ENCODE peak calls at places on chromosomes 1 and 21, in four cellular contexts. G is A549, I is K562, E is HepG2. C is an unnamed sample.

GRCh38 chr1:7893529-7894180 is 40.8 kb upstream of the UTS2 start:
- DNase-seq in G (peak), I (no peak), E (no peak), C (no peak)

GRCh38 chr1:76939107-76939816 is 72.0 kb downstream of the ST6GALNAC5 start:
- DNase-seq in G (no peak), I (no peak), E (no peak), C (no peak)

GRCh38 chr1:153677718-153678518 is 570 bp upstream of the NPR1 start:
- DNase-seq in G (peak), I (peak), E (no peak), C (peak)

GRCh38 chr1:240232548-240232947 is 140.9 kb downstream of the FMN2 start:
- DNase-seq in G (no peak), I (no peak), E (no peak), C (no peak)

GRCh38 chr1:92924501-92924900 is 36.8 kb downstream of the DIPK1A start:
- DNase-seq in G (peak), I (peak), E (no peak), C (no peak)

GRCh38 chr1:182317489-182318180 is 74.0 kb downstream of the GLUL start:
- DNase-seq in G (no peak), I (no peak), E (no peak), C (no peak)

GRCh38 chr21:15706686-15707085 is 23.1 kb upstream of the USP25 start:
- DNase-seq in G (peak), I (no peak), E (no peak), C (no peak)

GRCh38 chr1:61420243-61420642 is 304.7 kb downstream of the TM2D1 start:
- DNase-seq in G (no peak), I (no peak), E (no peak), C (no peak)

GRCh38 chr1:46020005-46020404 is 112.4 kb downstream of the PIK3R3 start:
- DNase-seq in G (no peak), I (no peak), E (no peak), C (no peak)

GRCh38 chr1:119286587-119287181 is 81.9 kb upstream of the HAO2 start:
- DNase-seq in G (peak), I (peak), E (peak), C (peak)

DNA sequence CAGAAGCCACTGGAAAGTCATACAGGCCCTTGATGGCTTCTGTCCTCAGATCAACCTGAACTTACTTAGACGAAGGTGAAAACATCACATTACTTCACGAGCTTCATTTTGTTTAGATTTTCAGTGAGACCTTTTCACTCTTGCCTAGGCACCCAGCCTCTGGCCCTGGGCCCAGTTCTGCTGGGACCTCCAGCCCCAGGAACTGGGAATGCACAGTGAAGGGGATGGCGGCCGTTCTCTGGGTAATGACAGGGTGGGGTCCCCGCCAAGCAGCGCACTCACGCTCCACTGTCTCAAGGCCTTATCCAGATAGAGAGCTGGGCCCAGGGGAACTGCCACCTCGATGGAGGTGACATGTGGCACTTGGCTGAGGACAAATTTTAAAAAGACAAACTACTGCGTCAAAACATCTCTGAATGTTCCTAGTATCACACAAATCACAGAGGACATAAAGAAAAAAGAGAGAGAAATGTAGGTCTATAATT is 54.8 kb downstream of the NPHP4 start:
- DNase-seq in G (no peak), I (no peak), E (no peak), C (peak)
- TF ChIP-seq MAFK in G (no peak), I (no peak), E (no peak), C (no peak)

GRCh38 chr21:27300770-27301169 is 333.9 kb upstream of the ADAMTS5 start:
- DNase-seq in G (no peak), I (no peak), E (no peak), C (no peak)

GRCh38 chr21:27292851-27293638 is 326.2 kb upstream of the ADAMTS5 start:
- DNase-seq in G (no peak), I (no peak), E (no peak), C (no peak)

GRCh38 chr21:27301216-27301615 is 334.3 kb upstream of the ADAMTS5 start:
- DNase-seq in G (no peak), I (no peak), E (no peak), C (no peak)

DNA sequence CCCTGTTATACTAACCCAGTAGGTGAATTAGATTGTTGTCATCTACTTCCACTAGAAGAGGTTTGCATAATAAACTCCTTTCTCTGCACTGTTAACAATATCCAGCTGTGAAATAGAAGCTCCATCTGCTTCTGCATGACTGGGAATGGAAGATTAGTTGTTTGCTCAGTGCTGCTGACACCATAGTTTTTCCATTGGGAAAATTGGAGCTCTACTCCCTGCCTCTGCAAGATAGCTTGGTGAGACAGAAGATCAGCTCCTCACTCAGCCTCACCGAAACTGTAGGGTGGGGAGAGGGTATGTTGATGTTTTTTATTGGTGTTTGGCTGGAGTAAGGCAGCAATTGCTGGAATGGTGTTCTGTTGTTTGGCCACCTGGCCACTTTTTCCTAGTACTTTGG is 331.6 kb upstream of the ADAMTS5 start:
- DNase-seq in G (no peak), I (no peak), E (no peak), C (no peak)
- TF ChIP-seq RNF2 in G (no peak), I (no peak), E (no peak), C (no peak)

GRCh38 chr1:243595527-243596206 is 254.4 kb downstream of the AKT3 start:
- DNase-seq in G (no peak), I (no peak), E (no peak), C (no peak)

GRCh38 chr1:243597383-243597782 is 252.7 kb downstream of the AKT3 start:
- DNase-seq in G (no peak), I (no peak), E (no peak), C (no peak)

GRCh38 chr1:243594455-243594854 is 255.6 kb downstream of the AKT3 start:
- DNase-seq in G (no peak), I (no peak), E (no peak), C (no peak)

GRCh38 chr1:243598433-243598832 is 251.6 kb downstream of the AKT3 start:
- DNase-seq in G (peak), I (no peak), E (no peak), C (no peak)

GRCh38 chr1:243596441-243597183 is 253.4 kb downstream of the AKT3 start:
- DNase-seq in G (no peak), I (no peak), E (no peak), C (no peak)
- TF ChIP-seq HDAC2 in G (no peak), I (no peak), E (no peak), C (no peak)

GRCh38 chr1:19287436-19288185 is 959 bp downstream of the AKR7A3 start:
- DNase-seq in G (no peak), I (no peak), E (no peak), C (no peak)
- TF ChIP-seq MAFK in G (no peak), I (no peak), E (no peak), C (no peak)

GRCh38 chr21:39181205-39181818 is 1.9 kb downstream of the PSMG1 start:
- DNase-seq in G (no peak), I (no peak), E (no peak), C (no peak)

GRCh38 chr21:39180429-39181019 is 2.7 kb downstream of the PSMG1 start:
- DNase-seq in G (peak), I (no peak), E (no peak), C (no peak)

GRCh38 chr21:39182484-39183271 is 573 bp downstream of the PSMG1 start:
- DNase-seq in G (peak), I (peak), E (no peak), C (no peak)

GRCh38 chr21:39183272-39184049 is at the start of gene PSMG1:
- DNase-seq in G (peak), I (peak), E (peak), C (peak)

GRCh38 chr21:39182016-39182415 is 1.2 kb downstream of the PSMG1 start:
- DNase-seq in G (no peak), I (no peak), E (no peak), C (no peak)
- TF ChIP-seq RNF2 in G (no peak), I (no peak), E (no peak), C (no peak)

DNA sequence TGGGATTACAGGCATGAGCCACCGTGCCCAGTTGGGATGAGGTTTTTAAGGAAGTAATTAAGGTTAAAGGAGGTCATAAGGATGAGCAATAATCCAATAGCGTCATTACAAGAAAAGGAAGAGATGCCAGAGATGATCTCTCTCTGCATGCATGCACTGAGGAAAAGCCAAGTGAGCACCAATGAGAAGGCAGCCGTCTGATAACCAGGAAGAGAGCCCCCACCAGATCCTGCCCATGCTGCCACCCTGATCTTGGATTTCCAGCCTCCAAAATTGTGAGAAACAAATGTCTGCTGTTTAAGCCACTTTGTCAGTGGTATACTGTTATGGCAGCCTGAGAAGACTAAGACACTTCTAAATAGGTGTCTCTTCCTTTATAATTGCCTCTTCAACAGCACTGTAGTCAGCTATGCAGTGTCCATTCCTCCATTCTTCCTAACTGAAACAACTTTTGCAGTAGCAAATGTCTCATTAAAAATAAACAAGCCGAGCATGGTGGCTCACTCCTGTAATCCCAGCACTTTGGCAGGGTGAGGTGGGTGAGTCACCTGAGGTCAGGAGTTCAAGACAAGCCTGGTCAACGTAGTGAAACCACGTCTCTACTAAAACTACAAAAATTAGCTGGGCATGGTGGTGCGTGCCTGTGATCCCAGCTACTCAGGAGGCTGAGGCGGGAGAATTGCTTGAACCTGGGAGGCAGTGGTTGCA is 216.2 kb upstream of the RUNX1 start:
- DNase-seq in G (peak), I (no peak), E (no peak), C (no peak)
- TF ChIP-seq HDAC2 in G (no peak), I (no peak), E (no peak), C (no peak)

GRCh38 chr1:17723684-17724083 is 31.4 kb upstream of the ACTL8 start:
- DNase-seq in G (no peak), I (no peak), E (no peak), C (no peak)
- TF ChIP-seq MAFK in G (no peak), I (no peak), E (no peak), C (no peak)

DNA sequence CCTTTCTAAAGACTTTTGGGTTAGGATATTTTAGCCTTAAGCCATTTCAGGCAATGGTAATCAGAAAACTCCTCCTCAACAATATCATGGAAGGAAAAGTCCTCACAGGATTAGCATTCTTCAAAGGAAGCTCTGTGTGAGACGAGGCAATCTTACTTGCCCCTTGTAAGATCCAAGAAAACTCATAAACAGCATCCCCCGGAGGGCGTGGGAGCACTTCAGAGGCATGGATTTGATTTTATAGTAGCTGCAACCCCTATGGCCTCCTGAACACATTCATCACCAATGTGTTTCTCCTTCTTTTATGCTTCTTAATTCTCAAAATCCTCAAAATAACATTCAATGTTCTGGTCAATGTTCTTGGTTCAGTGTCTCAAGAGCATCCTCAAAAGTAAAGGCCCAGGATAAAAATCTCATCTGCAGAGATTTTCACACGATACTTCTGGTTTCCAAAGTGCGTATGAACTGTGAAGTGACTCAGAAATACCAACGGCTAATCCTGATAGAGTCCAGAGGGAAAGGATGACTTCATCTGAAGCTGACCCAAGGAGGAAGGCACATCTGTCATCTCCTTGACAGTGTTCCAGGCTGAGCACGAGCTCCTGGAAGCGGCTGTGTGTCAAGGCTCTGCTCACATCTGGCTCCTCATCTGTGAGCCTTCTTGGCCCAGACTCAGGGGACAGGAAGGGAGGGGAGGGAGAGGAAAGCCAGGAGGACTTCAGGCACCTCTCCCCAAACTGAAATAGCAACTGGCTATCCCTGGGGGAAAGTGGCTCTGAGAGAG is 49.3 kb upstream of the PSEN2 start:
- DNase-seq in G (peak), I (peak), E (no peak), C (no peak)
- TF ChIP-seq RNF2 in G (no peak), I (no peak), E (no peak), C (no peak)

DNA sequence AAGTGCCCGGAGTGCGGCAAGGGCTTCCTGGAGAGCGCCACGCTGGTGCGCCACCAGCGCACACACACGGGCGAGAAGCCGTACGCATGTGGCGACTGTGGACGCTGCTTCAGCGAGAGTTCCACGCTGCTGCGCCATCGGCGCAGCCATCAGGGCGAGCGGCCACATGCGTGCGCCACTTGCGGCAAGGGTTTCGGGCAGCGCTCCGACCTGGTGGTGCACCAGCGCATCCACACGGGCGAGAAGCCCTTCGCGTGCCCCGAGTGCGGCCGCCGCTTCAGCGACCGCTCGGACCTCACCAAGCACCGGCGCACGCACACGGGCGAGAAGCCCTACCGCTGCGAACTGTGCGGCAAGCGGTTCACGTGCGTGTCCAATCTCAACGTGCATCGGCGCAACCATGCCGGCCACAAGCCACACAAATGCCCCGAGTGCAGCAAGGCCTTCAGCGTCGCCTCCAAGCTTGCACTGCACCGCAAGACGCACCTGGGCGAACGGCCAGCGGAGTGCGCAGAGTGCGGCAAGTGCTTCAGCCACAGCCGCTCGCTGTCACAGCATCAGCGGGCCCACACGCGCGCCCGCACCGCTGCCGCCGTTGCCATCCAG is 10.0 kb downstream of the ZNF672 start:
- DNase-seq in G (no peak), I (no peak), E (no peak), C (no peak)
- TF ChIP-seq HDAC2 in G (no peak), I (no peak), E (no peak), C (no peak)

C was measured in H1.